ENCODE peak calls at places on chromosomes 7 and 10, in ten cellular contexts. M is DND-41, P is upper lobe of right lung, W is ovary, G is right cardiac atrium, F is hepatocyte, T is SK-N-SH, Q is adrenal gland, Z is prostate gland, I is tibial nerve. J is an unnamed sample.

GRCh38 chr7:97844036-97844435 is 28.2 kb downstream of the ASNS start:
- DNase-seq in F (no peak), P (no peak), M (no peak), T (peak; percentile 35), Z (no peak), I (no peak), G (no peak), W (no peak), Q (no peak), J (no peak)

GRCh38 chr7:128221929-128222403 is 19.1 kb upstream of the LEP start:
- DNase-seq in Q (peak; percentile 63), Z (no peak), T (peak; percentile 69), M (no peak), F (peak; percentile 25), W (no peak), I (no peak), G (no peak), P (no peak), J (no peak)

GRCh38 chr10:84665883-84666463 is 337.6 kb downstream of the CCSER2 start:
- DNase-seq in Q (no peak), T (no peak), G (no peak), M (peak; percentile 30), Z (no peak), P (peak; percentile 87), F (peak; percentile 23), I (no peak), W (no peak), J (no peak)

GRCh38 chr7:159154243-159154642 is 9.6 kb upstream of the VIPR2 start:
- DNase-seq in G (no peak), Z (no peak), T (peak; percentile 58), F (no peak), P (no peak), M (no peak), I (no peak), Q (no peak), W (no peak), J (no peak)

GRCh38 chr10:27611209-27611608 is 107.1 kb downstream of the RAB18 start:
- DNase-seq in P (no peak), Q (no peak), F (peak; percentile 30), Z (no peak), W (no peak), M (no peak), T (no peak), I (no peak), G (no peak), J (no peak)

GRCh38 chr10:123786896-123787295 is 104.7 kb downstream of the CPXM2 start:
- DNase-seq in Z (no peak), W (no peak), T (no peak), P (no peak), M (no peak), Q (no peak), I (no peak), F (no peak), G (no peak), J (no peak)

GRCh38 chr10:33556581-33556980 is 222.1 kb upstream of the NRP1 start:
- DNase-seq in P (no peak), I (no peak), Q (no peak), T (no peak), F (no peak), G (no peak), M (no peak), W (no peak), Z (no peak), J (no peak)

GRCh38 chr7:112566392-112567324 is 85.9 kb downstream of the LSMEM1 start:
- DNase-seq in T (peak; percentile 33), F (no peak), I (no peak), Z (peak; percentile 22), M (no peak), Q (no peak), W (no peak), P (no peak), G (no peak), J (no peak)

GRCh38 chr10:84395581-84395980 is 67.2 kb downstream of the CCSER2 start:
- DNase-seq in F (no peak), G (no peak), T (no peak), W (no peak), Z (no peak), Q (no peak), M (no peak), I (no peak), P (no peak), J (no peak)

GRCh38 chr10:89167915-89168314 is 39.2 kb downstream of the CH25H start:
- DNase-seq in Q (no peak), W (no peak), F (no peak), T (no peak), Z (no peak), G (no peak), I (no peak), M (no peak), P (no peak), J (no peak)

GRCh38 chr7:52689912-52690311 is 345.5 kb upstream of the POM121L12 start:
- DNase-seq in G (no peak), P (no peak), I (no peak), W (no peak), T (no peak), F (no peak), Q (no peak), M (no peak), Z (no peak), J (no peak)

GRCh38 chr10:557792-558328 is 131.6 kb downstream of the DIP2C start:
- DNase-seq in Z (no peak), G (no peak), Q (no peak), I (no peak), P (no peak), T (peak; percentile 61), W (no peak), F (no peak), M (peak; percentile 17), J (no peak)

DNA sequence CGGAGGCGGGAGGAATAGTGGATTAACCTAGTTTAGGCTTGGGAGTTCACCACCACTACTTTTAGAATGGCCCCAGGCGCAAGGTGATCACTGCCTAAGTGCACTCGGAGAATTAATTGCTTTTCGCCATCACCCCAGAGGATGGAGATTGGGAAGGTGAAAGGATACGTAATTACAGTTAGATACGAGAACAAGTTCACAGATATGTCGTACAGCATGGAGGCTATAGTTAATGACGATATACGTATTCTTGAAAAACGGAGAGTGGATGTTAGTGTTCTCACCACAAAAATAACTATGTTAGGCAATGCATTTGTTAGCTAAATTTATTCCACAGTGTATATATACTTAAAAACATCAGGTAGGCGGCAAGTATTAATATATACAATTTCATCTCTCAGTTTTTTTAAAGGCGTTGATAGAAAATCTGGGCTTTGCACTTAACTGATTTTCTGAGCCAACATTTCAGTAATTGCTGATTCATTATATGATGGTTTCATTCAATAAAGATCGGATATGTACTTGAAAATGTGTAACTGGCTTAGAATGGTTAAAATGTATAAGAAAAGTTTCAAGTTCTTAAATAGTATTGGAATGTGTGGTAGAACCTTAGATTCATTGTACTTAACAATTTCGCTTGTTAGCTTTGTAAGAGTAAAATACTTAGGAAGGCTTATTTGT is 683 bp downstream of the CDC123 start:
- DNase-seq in G (no peak), P (no peak), M (no peak), I (no peak), W (no peak), Q (no peak), F (no peak), T (no peak), Z (no peak), J (no peak)
- H3K4me1 ChIP-seq in G (no peaks in the 10 kb centered on the region), P (peaks cover 42% of the 10 kb centered on the region), M (peaks cover 44% of the 10 kb centered on the region), I (no peaks in the 10 kb centered on the region), W (peaks cover 4% of the 10 kb centered on the region), Q (peaks cover 39% of the 10 kb centered on the region), F (peaks cover 12% of the 10 kb centered on the region), T (peaks cover 10% of the 10 kb centered on the region), Z (peaks cover 3% of the 10 kb centered on the region), J (peaks cover 33% of the 10 kb centered on the region)

GRCh38 chr10:80655898-80656297 is 118.2 kb downstream of the SH2D4B start:
- DNase-seq in Z (no peak), Q (no peak), M (no peak), T (no peak), F (no peak), P (no peak), W (no peak), I (no peak), G (no peak), J (no peak)
- H3K9me3 ChIP-seq in Z (no peaks in the 10 kb centered on the region), Q (no peaks in the 10 kb centered on the region), M (no peaks in the 10 kb centered on the region), T (no peaks in the 10 kb centered on the region), F (no peaks in the 10 kb centered on the region), P (peaks cover 22% of the 10 kb centered on the region), W (no peaks in the 10 kb centered on the region), I (no peaks in the 10 kb centered on the region), G (peaks cover 3% of the 10 kb centered on the region), J (no peaks in the 10 kb centered on the region)

GRCh38 chr10:99528867-99529285 is 3.9 kb upstream of the NKX2-3 start:
- DNase-seq in W (no peak), Z (no peak), I (no peak), Q (no peak), T (no peak), M (no peak), G (no peak), P (no peak), F (no peak), J (no peak)

GRCh38 chr10:99528256-99528866 is 4.4 kb upstream of the NKX2-3 start:
- DNase-seq in M (no peak), W (no peak), T (no peak), F (no peak), I (no peak), Q (no peak), G (no peak), Z (no peak), P (no peak), J (no peak)

GRCh38 chr10:99531026-99531695 is 1.6 kb upstream of the NKX2-3 start:
- DNase-seq in W (no peak), M (no peak), I (no peak), F (no peak), P (no peak), Z (no peak), T (peak; percentile 52), G (no peak), Q (no peak), J (no peak)

GRCh38 chr10:99530108-99531025 is 2.4 kb upstream of the NKX2-3 start:
- DNase-seq in F (no peak), Z (no peak), P (no peak), W (no peak), Q (no peak), T (peak; percentile 40), I (no peak), M (no peak), G (peak; percentile 47), J (no peak)

GRCh38 chr10:99529483-99530107 is 3.1 kb upstream of the NKX2-3 start:
- DNase-seq in W (no peak), M (no peak), Z (no peak), I (no peak), P (no peak), F (no peak), G (no peak), T (no peak), Q (no peak), J (no peak)
- H3K27me3 ChIP-seq in W (peaks cover 3% of the 10 kb centered on the region), M (no peaks in the 10 kb centered on the region), Z (peaks cover 93% of the 10 kb centered on the region), I (peaks cover 3% of the 10 kb centered on the region), P (peaks cover 100% of the 10 kb centered on the region), F (peaks cover 100% of the 10 kb centered on the region), G (no peaks in the 10 kb centered on the region), T (peaks cover 97% of the 10 kb centered on the region), Q (peaks cover 98% of the 10 kb centered on the region), J (peaks cover 49% of the 10 kb centered on the region)

DNA sequence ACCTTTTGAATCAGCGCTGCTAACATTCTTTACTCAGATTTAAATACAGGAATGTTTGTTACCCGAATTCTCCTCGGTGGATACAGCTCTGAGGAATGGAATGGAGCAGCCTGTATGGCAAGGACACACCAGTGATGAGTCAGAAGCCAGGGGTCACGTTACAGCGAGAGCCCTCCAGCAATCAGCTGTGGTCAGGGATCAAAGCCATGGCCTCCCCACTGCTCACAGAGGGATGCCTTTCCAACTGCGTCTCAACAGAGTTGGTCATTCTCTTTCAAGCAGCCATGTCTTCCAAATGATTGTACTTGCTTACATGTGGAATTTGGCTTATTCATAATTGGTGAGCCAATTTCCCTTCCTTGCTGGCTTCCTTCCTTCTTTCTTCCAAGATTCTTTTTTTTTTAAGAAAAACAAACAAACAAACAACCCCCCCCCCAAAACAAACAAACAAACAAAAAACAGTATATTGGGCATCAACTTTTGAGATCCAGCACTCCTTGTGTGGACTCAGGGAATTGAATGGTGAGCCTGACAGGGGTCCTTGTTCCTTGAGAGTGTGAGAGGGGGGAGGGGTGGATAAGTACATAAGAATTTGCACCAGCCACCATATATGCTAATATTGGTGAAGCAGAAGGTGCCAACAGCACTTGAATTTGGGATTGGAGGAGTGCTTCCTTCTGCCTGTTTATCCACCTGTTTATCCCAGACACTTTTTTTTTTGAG is 100.2 kb downstream of the ATXN7L1 start:
- DNase-seq in T (no peak), P (no peak), W (peak; percentile 80), F (peak; percentile 54), I (peak; percentile 76), Z (no peak), M (no peak), G (no peak), Q (peak; percentile 96), J (no peak)
- H3K4me1 ChIP-seq in T (peaks cover 17% of the 10 kb centered on the region), P (no peaks in the 10 kb centered on the region), W (peaks cover 6% of the 10 kb centered on the region), F (no peaks in the 10 kb centered on the region), I (no peaks in the 10 kb centered on the region), Z (no peaks in the 10 kb centered on the region), M (no peaks in the 10 kb centered on the region), G (no peaks in the 10 kb centered on the region), Q (peaks cover 21% of the 10 kb centered on the region), J (no peaks in the 10 kb centered on the region)